ENCODE peak calls at places on chromosomes 13 and 19, in four cellular contexts. J is stimulated activated CD8-positive, alpha-beta memory T cell treated with anti-CD3 and anti-CD28 coated beads, Interleukin-2, amount 100 ng/mL, for 48 hours; F is skeletal muscle cell; S is adipocyte. P is an unnamed sample.

GRCh38 chr13:33194820-33195692 is 90.5 kb downstream of the STARD13 start:
- DNase-seq in J (no peak), F (peak), S (peak), P (no peak)

GRCh38 chr19:42422576-42423461 is 4.4 kb downstream of the LIPE start:
- DNase-seq in J (peak), F (no peak), S (no peak), P (no peak)

GRCh38 chr13:46554971-46555370 is 2.0 kb downstream of the LRCH1 start:
- DNase-seq in J (no peak), F (no peak), S (peak), P (no peak)

GRCh38 chr13:26024558-26024957 is 27.3 kb downstream of the SHISA2 start:
- DNase-seq in J (no peak), F (no peak), S (peak), P (no peak)

GRCh38 chr13:85798999-85799646 is at the start of gene SLITRK6:
- DNase-seq in J (no peak), F (peak), S (peak), P (no peak)

GRCh38 chr19:958967-959685 is 25.0 kb upstream of the WDR18 start:
- DNase-seq in J (peak), F (no peak), S (no peak), P (no peak)

GRCh38 chr19:10724573-10725071 is 6.7 kb downstream of the DNM2 start:
- DNase-seq in J (no peak), F (no peak), S (peak), P (no peak)

GRCh38 chr13:80030491-80030890 is 310.4 kb downstream of the SPRY2 start:
- DNase-seq in J (no peak), F (no peak), S (peak), P (no peak)

GRCh38 chr13:29702912-29703351 is 107.4 kb upstream of the SLC7A1 start:
- DNase-seq in J (no peak), F (peak), S (peak), P (peak)

GRCh38 chr19:55075366-55075998 is at the start of gene EPS8L1:
- DNase-seq in J (no peak), F (no peak), S (no peak), P (no peak)

GRCh38 chr13:113554333-113554700 is 30.2 kb upstream of the TFDP1 start:
- DNase-seq in J (no peak), F (no peak), S (no peak), P (no peak)

GRCh38 chr19:3605770-3606169 is 905 bp downstream of the TBXA2R start:
- DNase-seq in J (no peak), F (no peak), S (no peak), P (no peak)

GRCh38 chr19:48509467-48510194 is 2.0 kb downstream of the LMTK3 start:
- DNase-seq in J (no peak), F (no peak), S (no peak), P (no peak)

GRCh38 chr13:44068169-44068568 is 188.5 kb downstream of the LACC1 start:
- DNase-seq in J (no peak), F (peak), S (peak), P (no peak)

GRCh38 chr13:31051999-31052398 is 109.7 kb downstream of the HSPH1 start:
- DNase-seq in J (no peak), F (no peak), S (no peak), P (no peak)

GRCh38 chr13:52141299-52141698 is 12.4 kb upstream of the NEK5 start:
- DNase-seq in J (no peak), F (no peak), S (no peak), P (no peak)

GRCh38 chr19:18417250-18418033 is 1.8 kb upstream of the SSBP4 start:
- DNase-seq in J (no peak), F (peak), S (peak), P (no peak)

GRCh38 chr19:18049390-18049789 is 37.3 kb downstream of the IL12RB1 start:
- DNase-seq in J (no peak), F (no peak), S (no peak), P (peak)

GRCh38 chr19:1067341-1068103 is 555 bp downstream of the ARHGAP45 start:
- DNase-seq in J (no peak), F (no peak), S (no peak), P (no peak)

GRCh38 chr19:40225440-40226305 is 816 bp downstream of the CCNP start:
- DNase-seq in J (no peak), F (peak), S (peak), P (no peak)

GRCh38 chr19:35565016-35565856 is 1.8 kb upstream of the ATP4A start:
- DNase-seq in J (no peak), F (no peak), S (no peak), P (no peak)

GRCh38 chr19:11338569-11339253 is 746 bp downstream of the RAB3D start:
- DNase-seq in J (no peak), F (no peak), S (peak), P (no peak)

GRCh38 chr13:109744512-109745051 is 41.8 kb downstream of the IRS2 start:
- DNase-seq in J (no peak), F (peak), S (no peak), P (peak)

GRCh38 chr19:48397636-48398328 is 4.3 kb downstream of the GRIN2D start:
- DNase-seq in J (no peak), F (no peak), S (no peak), P (no peak)

GRCh38 chr19:49680473-49681351 is 3.6 kb downstream of the PRMT1 start:
- DNase-seq in J (peak), F (peak), S (peak), P (peak)